ENCODE peak calls at places on chromosomes 4 and X, in eight cellular contexts. One of them, this sample, is unnamed.

GRCh38 chrX:133394765-133395164 is 20.5 kb downstream of the GPC4 start:
- DNase-seq in mesenchymal stem cell: no peak
- DNase-seq in H9: no peak
- DNase-seq in mammary epithelial cell: no peak
- DNase-seq in fibroblast of lung: no peak
- DNase-seq in Karpas-422: no peak
- DNase-seq in SK-N-SH: no peak
- DNase-seq in GM23248: no peak
- DNase-seq in this sample: no peak

GRCh38 chrX:100358766-100359165 is 51.3 kb downstream of the PCDH19 start:
- DNase-seq in mesenchymal stem cell: no peak
- DNase-seq in H9: no peak
- DNase-seq in mammary epithelial cell: no peak
- DNase-seq in fibroblast of lung: no peak
- DNase-seq in Karpas-422: no peak
- DNase-seq in SK-N-SH: no peak
- DNase-seq in GM23248: no peak
- DNase-seq in this sample: no peak

GRCh38 chr4:5568336-5568735 is 140.0 kb downstream of the EVC2 start:
- DNase-seq in mesenchymal stem cell: no peak
- DNase-seq in H9: no peak
- DNase-seq in mammary epithelial cell: no peak
- DNase-seq in fibroblast of lung: no peak
- DNase-seq in Karpas-422: no peak
- DNase-seq in SK-N-SH: no peak
- DNase-seq in GM23248: no peak
- DNase-seq in this sample: no peak

GRCh38 chr4:137376312-137376711 is 156.0 kb downstream of the PCDH18 start:
- DNase-seq in mesenchymal stem cell: no peak
- DNase-seq in H9: no peak
- DNase-seq in mammary epithelial cell: no peak
- DNase-seq in fibroblast of lung: no peak
- DNase-seq in Karpas-422: no peak
- DNase-seq in SK-N-SH: no peak
- DNase-seq in GM23248: no peak
- DNase-seq in this sample: no peak

GRCh38 chr4:94486372-94486801 is 34.6 kb downstream of the PDLIM5 start:
- DNase-seq in mesenchymal stem cell: peak; percentile 46
- DNase-seq in H9: no peak
- DNase-seq in mammary epithelial cell: peak; percentile 20
- DNase-seq in fibroblast of lung: peak; percentile 81
- DNase-seq in Karpas-422: no peak
- DNase-seq in SK-N-SH: no peak
- DNase-seq in GM23248: no peak
- DNase-seq in this sample: no peak

GRCh38 chr4:65951177-65951576 is 280.9 kb upstream of the EPHA5 start:
- DNase-seq in mesenchymal stem cell: no peak
- DNase-seq in H9: no peak
- DNase-seq in mammary epithelial cell: no peak
- DNase-seq in fibroblast of lung: no peak
- DNase-seq in Karpas-422: no peak
- DNase-seq in SK-N-SH: no peak
- DNase-seq in GM23248: no peak
- DNase-seq in this sample: no peak

GRCh38 chr4:27005512-27006246 is 145.0 kb downstream of the STIM2 start:
- DNase-seq in mesenchymal stem cell: peak; percentile 18
- DNase-seq in H9: no peak
- DNase-seq in mammary epithelial cell: peak; percentile 67
- DNase-seq in fibroblast of lung: peak; percentile 86
- DNase-seq in Karpas-422: no peak
- DNase-seq in SK-N-SH: no peak
- DNase-seq in GM23248: peak; percentile 90
- DNase-seq in this sample: no peak

GRCh38 chr4:21845663-21846062 is 102.9 kb downstream of the KCNIP4 start:
- DNase-seq in mesenchymal stem cell: no peak
- DNase-seq in H9: no peak
- DNase-seq in mammary epithelial cell: no peak
- DNase-seq in fibroblast of lung: peak; percentile 45
- DNase-seq in Karpas-422: no peak
- DNase-seq in SK-N-SH: no peak
- DNase-seq in GM23248: peak; percentile 74
- DNase-seq in this sample: no peak

GRCh38 chr4:23333946-23334878 is 555.6 kb downstream of the PPARGC1A start:
- DNase-seq in mesenchymal stem cell: peak; percentile 90
- DNase-seq in H9: peak; percentile 61
- DNase-seq in mammary epithelial cell: peak; percentile 75
- DNase-seq in fibroblast of lung: peak; percentile 99
- DNase-seq in Karpas-422: peak; percentile 94
- DNase-seq in SK-N-SH: no peak
- DNase-seq in GM23248: peak; percentile 47
- DNase-seq in this sample: peak; percentile 21

GRCh38 chr4:98601719-98602118 is 56.7 kb downstream of the TSPAN5 start:
- DNase-seq in mesenchymal stem cell: no peak
- DNase-seq in H9: no peak
- DNase-seq in mammary epithelial cell: peak; percentile 71
- DNase-seq in fibroblast of lung: no peak
- DNase-seq in Karpas-422: no peak
- DNase-seq in SK-N-SH: no peak
- DNase-seq in GM23248: peak; percentile 53
- DNase-seq in this sample: no peak

GRCh38 chrX:63656871-63657580 is 128.0 kb downstream of the ARHGEF9 start:
- DNase-seq in mesenchymal stem cell: peak; percentile 63
- DNase-seq in H9: no peak
- DNase-seq in mammary epithelial cell: peak; percentile 19
- DNase-seq in fibroblast of lung: peak; percentile 85
- DNase-seq in Karpas-422: no peak
- DNase-seq in SK-N-SH: no peak
- DNase-seq in GM23248: peak; percentile 80
- DNase-seq in this sample: no peak

GRCh38 chr4:87974856-87975462 is 555 bp upstream of the SPP1 start:
- DNase-seq in mesenchymal stem cell: peak; percentile 22
- DNase-seq in H9: peak; percentile 49
- DNase-seq in mammary epithelial cell: peak; percentile 24
- DNase-seq in fibroblast of lung: peak; percentile 49
- DNase-seq in Karpas-422: no peak
- DNase-seq in SK-N-SH: no peak
- DNase-seq in GM23248: no peak
- DNase-seq in this sample: no peak

GRCh38 chr4:153394945-153395344 is 50.5 kb downstream of the MND1 start:
- DNase-seq in mesenchymal stem cell: no peak
- DNase-seq in H9: no peak
- DNase-seq in mammary epithelial cell: no peak
- DNase-seq in fibroblast of lung: no peak
- DNase-seq in Karpas-422: no peak
- DNase-seq in SK-N-SH: no peak
- DNase-seq in GM23248: no peak
- DNase-seq in this sample: no peak

GRCh38 chr4:179666226-179666625 is 2224.0 kb upstream of the AGA start:
- DNase-seq in mesenchymal stem cell: no peak
- DNase-seq in H9: peak; percentile 41
- DNase-seq in mammary epithelial cell: no peak
- DNase-seq in fibroblast of lung: no peak
- DNase-seq in Karpas-422: no peak
- DNase-seq in SK-N-SH: no peak
- DNase-seq in GM23248: no peak
- DNase-seq in this sample: no peak

GRCh38 chrX:54442790-54443189 is 2.6 kb downstream of the TSR2 start:
- DNase-seq in mesenchymal stem cell: no peak
- DNase-seq in H9: no peak
- DNase-seq in mammary epithelial cell: no peak
- DNase-seq in fibroblast of lung: no peak
- DNase-seq in Karpas-422: no peak
- DNase-seq in SK-N-SH: no peak
- DNase-seq in GM23248: no peak
- DNase-seq in this sample: no peak

GRCh38 chrX:54446084-54446483 is 5.9 kb downstream of the TSR2 start:
- DNase-seq in mesenchymal stem cell: no peak
- DNase-seq in H9: peak; percentile 82
- DNase-seq in mammary epithelial cell: no peak
- DNase-seq in fibroblast of lung: no peak
- DNase-seq in Karpas-422: no peak
- DNase-seq in SK-N-SH: no peak
- DNase-seq in GM23248: no peak
- DNase-seq in this sample: no peak

GRCh38 chrX:54435121-54435520 is 5.1 kb upstream of the TSR2 start:
- DNase-seq in mesenchymal stem cell: no peak
- DNase-seq in H9: no peak
- DNase-seq in mammary epithelial cell: no peak
- DNase-seq in fibroblast of lung: no peak
- DNase-seq in Karpas-422: no peak
- DNase-seq in SK-N-SH: no peak
- DNase-seq in GM23248: no peak
- DNase-seq in this sample: no peak

GRCh38 chrX:54444752-54445151 is 4.5 kb downstream of the TSR2 start:
- DNase-seq in mesenchymal stem cell: no peak
- DNase-seq in H9: no peak
- DNase-seq in mammary epithelial cell: no peak
- DNase-seq in fibroblast of lung: no peak
- DNase-seq in Karpas-422: no peak
- DNase-seq in SK-N-SH: no peak
- DNase-seq in GM23248: no peak
- DNase-seq in this sample: no peak

GRCh38 chrX:54439967-54440871 is at the start of gene TSR2:
- DNase-seq in mesenchymal stem cell: peak; percentile 89
- DNase-seq in H9: peak; percentile 83
- DNase-seq in mammary epithelial cell: peak; percentile 77
- DNase-seq in fibroblast of lung: peak; percentile 88
- DNase-seq in Karpas-422: peak; percentile 90
- DNase-seq in SK-N-SH: peak; percentile 82
- DNase-seq in GM23248: peak; percentile 93
- DNase-seq in this sample: peak; percentile 81
- H3K9me3 ChIP-seq in mesenchymal stem cell: no peaks in the 10 kb centered on the region
- H3K9me3 ChIP-seq in H9: peaks cover 13% of the 10 kb centered on the region
- H3K9me3 ChIP-seq in mammary epithelial cell: no peaks in the 10 kb centered on the region
- H3K9me3 ChIP-seq in fibroblast of lung: no peaks in the 10 kb centered on the region
- H3K9me3 ChIP-seq in Karpas-422: no peaks in the 10 kb centered on the region
- H3K9me3 ChIP-seq in SK-N-SH: no peaks in the 10 kb centered on the region
- H3K9me3 ChIP-seq in GM23248: no peaks in the 10 kb centered on the region
- H3K9me3 ChIP-seq in this sample: no peaks in the 10 kb centered on the region

DNA sequence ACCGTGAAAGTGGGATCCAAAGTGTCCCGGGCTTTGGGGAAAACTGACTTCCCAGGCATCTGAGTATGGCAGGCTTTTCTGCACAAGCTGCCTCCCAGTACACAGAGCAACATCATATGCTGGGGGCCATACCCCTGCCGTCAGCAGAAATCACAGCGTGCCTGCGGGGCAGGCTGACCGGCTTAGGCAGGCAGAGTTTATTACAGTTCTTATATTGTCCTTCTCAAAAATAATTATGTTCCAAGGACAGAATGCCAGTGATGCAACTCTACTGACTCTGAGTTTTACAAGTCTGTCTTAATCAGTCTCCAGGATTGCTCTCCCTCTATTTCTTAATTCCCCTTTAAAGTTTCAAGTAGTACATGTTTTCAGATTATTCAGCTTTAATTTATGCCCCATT is 37.0 kb downstream of the IL21 start:
- DNase-seq in mesenchymal stem cell: peak; percentile 73
- DNase-seq in H9: no peak
- DNase-seq in mammary epithelial cell: peak; percentile 39
- DNase-seq in fibroblast of lung: no peak
- DNase-seq in Karpas-422: no peak
- DNase-seq in SK-N-SH: no peak
- DNase-seq in GM23248: peak; percentile 65
- DNase-seq in this sample: no peak
- H3K9ac ChIP-seq in mesenchymal stem cell: peak overlapping the region; percentile 71
- H3K9ac ChIP-seq in H9: no peak overlapping the region
- H3K9ac ChIP-seq in mammary epithelial cell: no peak overlapping the region
- H3K9ac ChIP-seq in fibroblast of lung: no peak overlapping the region
- H3K9ac ChIP-seq in Karpas-422: no peak overlapping the region
- H3K9ac ChIP-seq in SK-N-SH: peak overlapping the region; percentile 40
- H3K9ac ChIP-seq in GM23248: peak overlapping the region; percentile 57
- H3K9ac ChIP-seq in this sample: no peak overlapping the region

GRCh38 chrX:5724123-5724522 is 504.5 kb downstream of the NLGN4X start:
- DNase-seq in mesenchymal stem cell: no peak
- DNase-seq in H9: no peak
- DNase-seq in mammary epithelial cell: no peak
- DNase-seq in fibroblast of lung: no peak
- DNase-seq in Karpas-422: no peak
- DNase-seq in SK-N-SH: no peak
- DNase-seq in GM23248: no peak
- DNase-seq in this sample: no peak
- H3K9me3 ChIP-seq in mesenchymal stem cell: peaks cover 9% of the 10 kb centered on the region
- H3K9me3 ChIP-seq in H9: no peaks in the 10 kb centered on the region
- H3K9me3 ChIP-seq in mammary epithelial cell: no peaks in the 10 kb centered on the region
- H3K9me3 ChIP-seq in fibroblast of lung: no peaks in the 10 kb centered on the region
- H3K9me3 ChIP-seq in Karpas-422: no peaks in the 10 kb centered on the region
- H3K9me3 ChIP-seq in SK-N-SH: peaks cover 4% of the 10 kb centered on the region
- H3K9me3 ChIP-seq in GM23248: no peaks in the 10 kb centered on the region
- H3K9me3 ChIP-seq in this sample: no peaks in the 10 kb centered on the region

GRCh38 chrX:138519296-138519695 is 192.2 kb downstream of the FGF13 start:
- DNase-seq in mesenchymal stem cell: no peak
- DNase-seq in H9: no peak
- DNase-seq in mammary epithelial cell: no peak
- DNase-seq in fibroblast of lung: peak; percentile 17
- DNase-seq in Karpas-422: no peak
- DNase-seq in SK-N-SH: no peak
- DNase-seq in GM23248: peak; percentile 9
- DNase-seq in this sample: no peak
- H3K9ac ChIP-seq in mesenchymal stem cell: no peak overlapping the region
- H3K9ac ChIP-seq in H9: no peak overlapping the region
- H3K9ac ChIP-seq in mammary epithelial cell: no peak overlapping the region
- H3K9ac ChIP-seq in fibroblast of lung: no peak overlapping the region
- H3K9ac ChIP-seq in Karpas-422: no peak overlapping the region
- H3K9ac ChIP-seq in SK-N-SH: no peak overlapping the region
- H3K9ac ChIP-seq in GM23248: no peak overlapping the region
- H3K9ac ChIP-seq in this sample: no peak overlapping the region

GRCh38 chr4:97475621-97476020 is 667.7 kb downstream of the STPG2 start:
- DNase-seq in mesenchymal stem cell: no peak
- DNase-seq in H9: no peak
- DNase-seq in mammary epithelial cell: no peak
- DNase-seq in fibroblast of lung: no peak
- DNase-seq in Karpas-422: no peak
- DNase-seq in SK-N-SH: no peak
- DNase-seq in GM23248: no peak
- DNase-seq in this sample: no peak
- H3K9me3 ChIP-seq in mesenchymal stem cell: no peaks in the 10 kb centered on the region
- H3K9me3 ChIP-seq in H9: no peaks in the 10 kb centered on the region
- H3K9me3 ChIP-seq in mammary epithelial cell: no peaks in the 10 kb centered on the region
- H3K9me3 ChIP-seq in fibroblast of lung: no peaks in the 10 kb centered on the region
- H3K9me3 ChIP-seq in Karpas-422: peaks cover 24% of the 10 kb centered on the region
- H3K9me3 ChIP-seq in SK-N-SH: no peaks in the 10 kb centered on the region
- H3K9me3 ChIP-seq in GM23248: no peaks in the 10 kb centered on the region
- H3K9me3 ChIP-seq in this sample: no peaks in the 10 kb centered on the region

DNA sequence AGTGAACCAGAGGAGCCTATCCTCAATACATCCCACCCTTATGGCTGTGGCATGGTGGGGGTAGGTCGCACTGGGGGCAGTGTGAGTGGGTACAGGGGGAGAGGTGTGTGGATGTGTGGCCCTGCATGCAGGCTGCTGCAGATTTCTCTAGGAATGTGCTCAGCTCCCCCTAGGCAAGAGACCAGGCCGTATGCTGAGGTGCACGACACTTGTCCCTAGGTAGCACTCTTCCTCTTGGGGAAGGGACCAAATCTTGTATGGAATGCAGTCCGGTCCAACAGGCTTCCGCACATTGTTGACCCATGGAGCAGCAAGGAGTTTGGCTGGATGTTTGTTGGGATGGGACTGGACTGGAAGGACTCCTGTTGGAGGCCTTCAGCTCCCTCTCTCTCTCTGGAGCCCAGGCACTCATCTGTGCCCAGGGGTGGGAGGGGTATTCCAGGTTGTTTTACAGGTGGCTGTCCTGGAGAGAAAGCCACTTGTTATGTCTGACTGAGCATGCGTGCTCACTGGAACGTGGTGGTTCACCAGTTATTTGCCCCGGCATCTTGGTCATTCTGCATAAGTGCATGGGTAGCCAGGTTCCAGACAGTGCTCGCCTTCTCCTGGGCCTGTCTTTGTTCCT is 55.1 kb downstream of the NBDY start:
- DNase-seq in mesenchymal stem cell: no peak
- DNase-seq in H9: no peak
- DNase-seq in mammary epithelial cell: no peak
- DNase-seq in fibroblast of lung: no peak
- DNase-seq in Karpas-422: no peak
- DNase-seq in SK-N-SH: no peak
- DNase-seq in GM23248: no peak
- DNase-seq in this sample: no peak
- H3K9ac ChIP-seq in mesenchymal stem cell: no peak overlapping the region
- H3K9ac ChIP-seq in H9: no peak overlapping the region
- H3K9ac ChIP-seq in mammary epithelial cell: no peak overlapping the region
- H3K9ac ChIP-seq in fibroblast of lung: no peak overlapping the region
- H3K9ac ChIP-seq in Karpas-422: no peak overlapping the region
- H3K9ac ChIP-seq in SK-N-SH: no peak overlapping the region
- H3K9ac ChIP-seq in GM23248: no peak overlapping the region
- H3K9ac ChIP-seq in this sample: no peak overlapping the region